ENCODE peak calls at places on chromosome 6, in four cellular contexts. V, A, I and K are unnamed samples. For H3K9me3, the result is how much of the 10 kb centered on the place peaks cover.

GRCh38 chr6:150605333-150605732 is 5.6 kb downstream of the PLEKHG1 start:
- DNase-seq in V (no peak), A (no peak), I (no peak), K (no peak)

GRCh38 chr6:3773696-3774298 is 22.3 kb upstream of the PXDC1 start:
- DNase-seq in V (no peak), A (peak), I (peak), K (no peak)

GRCh38 chr6:1402369-1402768 is 13.0 kb downstream of the FOXF2 start:
- DNase-seq in V (no peak), A (no peak), I (no peak), K (no peak)

GRCh38 chr6:33118525-33119123 is 42.8 kb downstream of the HLA-DPB1 start:
- DNase-seq in V (no peak), A (no peak), I (peak), K (no peak)

GRCh38 chr6:141309295-141309694 is 823.4 kb upstream of the GJE1 start:
- DNase-seq in V (no peak), A (no peak), I (no peak), K (no peak)

GRCh38 chr6:54404791-54405190 is 96.5 kb downstream of the TINAG start:
- DNase-seq in V (no peak), A (no peak), I (no peak), K (no peak)

GRCh38 chr6:33091957-33092356 is 16.2 kb downstream of the HLA-DPB1 start:
- DNase-seq in V (no peak), A (no peak), I (peak), K (peak)

GRCh38 chr6:148192310-148192709 is 150.3 kb upstream of the SASH1 start:
- DNase-seq in V (no peak), A (peak), I (peak), K (no peak)

GRCh38 chr6:142945446-142946180 is 637 bp upstream of the HIVEP2 start:
- DNase-seq in V (peak), A (peak), I (no peak), K (peak)

GRCh38 chr6:52512199-52512598 is 64.7 kb downstream of the TRAM2 start:
- DNase-seq in V (no peak), A (peak), I (peak), K (no peak)

GRCh38 chr6:3919130-3919628 is 70.0 kb downstream of the FAM50B start:
- DNase-seq in V (no peak), A (no peak), I (no peak), K (no peak)

GRCh38 chr6:14713008-14713452 is 532.8 kb upstream of the JARID2 start:
- DNase-seq in V (no peak), A (peak), I (no peak), K (no peak)

GRCh38 chr6:17418281-17419188 is 25.1 kb downstream of the CAP2 start:
- DNase-seq in V (no peak), A (no peak), I (peak), K (no peak)

GRCh38 chr6:167713088-167713475 is 113.6 kb upstream of the AFDN start:
- DNase-seq in V (no peak), A (no peak), I (no peak), K (no peak)

GRCh38 chr6:167711784-167712183 is 114.9 kb upstream of the AFDN start:
- DNase-seq in V (no peak), A (no peak), I (no peak), K (no peak)

GRCh38 chr6:167714166-167714565 is 112.5 kb upstream of the AFDN start:
- DNase-seq in V (no peak), A (no peak), I (no peak), K (no peak)

GRCh38 chr6:167710521-167710920 is 116.2 kb upstream of the AFDN start:
- DNase-seq in V (no peak), A (no peak), I (no peak), K (no peak)

GRCh38 chr6:167712332-167713087 is 114.2 kb upstream of the AFDN start:
- DNase-seq in V (no peak), A (no peak), I (no peak), K (no peak)
- H3K9me3 ChIP-seq in V (under half), A (under half), I (under half), K (under half)

GRCh38 chr6:168102093-168102985 is 23.3 kb upstream of the FRMD1 start:
- DNase-seq in V (no peak), A (no peak), I (no peak), K (no peak)
- H3K9me3 ChIP-seq in V (under half), A (under half), I (under half), K (under half)

GRCh38 chr6:57329933-57330332 is 12.5 kb downstream of the PRIM2 start:
- DNase-seq in V (no peak), A (no peak), I (no peak), K (no peak)
- H3K9me3 ChIP-seq in V (under half), A (under half), I (under half), K (under half)

GRCh38 chr6:167500961-167501360 is 176.1 kb downstream of the TTLL2 start:
- DNase-seq in V (no peak), A (no peak), I (no peak), K (no peak)

GRCh38 chr6:167502471-167502870 is 177.6 kb downstream of the TTLL2 start:
- DNase-seq in V (no peak), A (no peak), I (no peak), K (no peak)

GRCh38 chr6:167499161-167499660 is 174.3 kb downstream of the TTLL2 start:
- DNase-seq in V (no peak), A (no peak), I (no peak), K (no peak)

GRCh38 chr6:167504412-167504961 is 179.6 kb downstream of the TTLL2 start:
- DNase-seq in V (no peak), A (peak), I (no peak), K (no peak)

GRCh38 chr6:167501831-167502385 is 177.0 kb downstream of the TTLL2 start:
- DNase-seq in V (no peak), A (no peak), I (no peak), K (no peak)
- H3K9me3 ChIP-seq in V (under half), A (under half), I (under half), K (under half)

DNA sequence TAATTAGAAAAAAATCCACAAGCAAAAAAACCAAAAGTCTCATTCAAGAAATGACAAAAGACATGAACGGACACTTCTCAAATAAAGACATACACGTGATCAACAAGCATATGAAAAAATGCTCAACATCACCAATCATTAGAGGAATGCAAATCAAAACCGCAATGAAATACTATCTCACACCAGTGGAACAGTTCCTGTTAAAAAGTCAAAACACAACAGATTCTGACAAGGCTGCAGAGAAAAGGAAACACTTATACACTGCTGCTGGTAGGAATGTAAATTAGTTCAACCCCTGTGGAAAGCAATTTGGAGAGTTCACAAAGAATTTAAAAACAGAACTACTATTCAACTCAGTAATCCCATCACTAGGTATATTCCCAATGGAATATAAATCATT is 58.0 kb downstream of the IRAK1BP1 start:
- DNase-seq in V (no peak), A (no peak), I (no peak), K (no peak)
- H3K9me3 ChIP-seq in V (under half), A (under half), I (under half), K (under half)

DNA sequence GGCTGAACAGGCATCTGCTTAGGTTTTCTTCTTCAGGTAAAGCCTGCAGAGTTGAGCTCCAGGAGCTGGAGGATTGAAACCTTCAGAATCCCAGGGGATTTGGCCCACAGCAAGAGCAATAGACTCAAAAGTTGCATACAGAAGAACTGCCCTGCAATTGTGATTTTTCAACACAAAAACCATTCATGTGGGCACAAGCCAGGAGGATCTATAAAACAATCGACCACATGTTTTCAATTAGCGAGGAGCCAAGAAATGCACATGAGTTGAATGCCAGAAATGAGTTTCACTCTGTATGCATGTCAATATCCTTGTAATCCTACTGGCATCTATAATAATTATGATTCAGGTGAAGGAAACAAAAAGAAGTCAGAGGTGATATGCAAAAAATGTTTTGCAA is 576.4 kb downstream of the HDGFL1 start:
- DNase-seq in V (no peak), A (no peak), I (no peak), K (no peak)
- H3K9me3 ChIP-seq in V (under half), A (under half), I (under half), K (under half)

GRCh38 chr6:30283761-30284160 is 43.0 kb upstream of the TRIM39 start:
- DNase-seq in V (no peak), A (no peak), I (no peak), K (no peak)
- H3K9me3 ChIP-seq in V (half or more), A (under half), I (under half), K (under half)